ENCODE peak calls at places on chromosome 22, in six cellular contexts. One of them, this sample, is unnamed.

GRCh38 chr22:25626146-25626992 is 61.9 kb downstream of the GRK3 start:
- DNase-seq in bronchial epithelial cell: no peak
- DNase-seq in OCI-M1: no peak
- DNase-seq in CD8-positive, alpha-beta T cell: no peak
- DNase-seq in GM10248: no peak
- DNase-seq in left ventricle myocardium inferior: no peak
- DNase-seq in this sample: no peak

GRCh38 chr22:44085743-44086741 is 61.9 kb downstream of the PARVB start:
- DNase-seq in CD8-positive, alpha-beta T cell: no peak
- DNase-seq in left ventricle myocardium inferior: peak
- DNase-seq in GM10248: peak
- DNase-seq in OCI-M1: peak
- DNase-seq in bronchial epithelial cell: peak
- DNase-seq in this sample: peak

GRCh38 chr22:46066691-46067090 is 83.6 kb upstream of the PPARA start:
- DNase-seq in GM10248: no peak
- DNase-seq in OCI-M1: peak
- DNase-seq in bronchial epithelial cell: peak
- DNase-seq in CD8-positive, alpha-beta T cell: no peak
- DNase-seq in left ventricle myocardium inferior: peak
- DNase-seq in this sample: no peak

GRCh38 chr22:46062971-46063631 is 86.1 kb upstream of the WNT7B start:
- DNase-seq in bronchial epithelial cell: no peak
- DNase-seq in left ventricle myocardium inferior: peak
- DNase-seq in CD8-positive, alpha-beta T cell: no peak
- DNase-seq in GM10248: no peak
- DNase-seq in OCI-M1: no peak
- DNase-seq in this sample: peak

GRCh38 chr22:35752172-35752832 is 34.6 kb downstream of the APOL5 start:
- DNase-seq in left ventricle myocardium inferior: no peak
- DNase-seq in GM10248: no peak
- DNase-seq in bronchial epithelial cell: no peak
- DNase-seq in OCI-M1: peak
- DNase-seq in CD8-positive, alpha-beta T cell: no peak
- DNase-seq in this sample: no peak

GRCh38 chr22:43186272-43187170 is at the start of gene TTLL12:
- DNase-seq in CD8-positive, alpha-beta T cell: peak
- DNase-seq in OCI-M1: peak
- DNase-seq in bronchial epithelial cell: no peak
- DNase-seq in GM10248: peak
- DNase-seq in left ventricle myocardium inferior: peak
- DNase-seq in this sample: peak

GRCh38 chr22:20899827-20900423 is 17.3 kb upstream of the CRKL start:
- DNase-seq in CD8-positive, alpha-beta T cell: no peak
- DNase-seq in left ventricle myocardium inferior: no peak
- DNase-seq in OCI-M1: no peak
- DNase-seq in bronchial epithelial cell: no peak
- DNase-seq in GM10248: no peak
- DNase-seq in this sample: no peak

GRCh38 chr22:17726561-17727243 is 47.6 kb downstream of the BID start:
- DNase-seq in OCI-M1: no peak
- DNase-seq in CD8-positive, alpha-beta T cell: no peak
- DNase-seq in left ventricle myocardium inferior: no peak
- DNase-seq in bronchial epithelial cell: no peak
- DNase-seq in GM10248: no peak
- DNase-seq in this sample: no peak

GRCh38 chr22:49052560-49052959 is 775.1 kb downstream of the BRD1 start:
- DNase-seq in GM10248: no peak
- DNase-seq in left ventricle myocardium inferior: no peak
- DNase-seq in bronchial epithelial cell: no peak
- DNase-seq in OCI-M1: no peak
- DNase-seq in CD8-positive, alpha-beta T cell: no peak
- DNase-seq in this sample: no peak

GRCh38 chr22:41469218-41469851 is 418 bp downstream of the ACO2 start:
- DNase-seq in OCI-M1: peak
- DNase-seq in left ventricle myocardium inferior: peak
- DNase-seq in CD8-positive, alpha-beta T cell: no peak
- DNase-seq in GM10248: no peak
- DNase-seq in bronchial epithelial cell: no peak
- DNase-seq in this sample: no peak

GRCh38 chr22:26597026-26597425 is 7.1 kb upstream of the TPST2 start:
- DNase-seq in bronchial epithelial cell: no peak
- DNase-seq in left ventricle myocardium inferior: no peak
- DNase-seq in CD8-positive, alpha-beta T cell: no peak
- DNase-seq in GM10248: no peak
- DNase-seq in OCI-M1: peak
- DNase-seq in this sample: no peak

GRCh38 chr22:19271856-19272535 is 19.5 kb downstream of the CLTCL1 start:
- DNase-seq in bronchial epithelial cell: peak
- DNase-seq in left ventricle myocardium inferior: no peak
- DNase-seq in OCI-M1: no peak
- DNase-seq in GM10248: no peak
- DNase-seq in CD8-positive, alpha-beta T cell: no peak
- DNase-seq in this sample: no peak

GRCh38 chr22:44597616-44598015 is 99.6 kb upstream of the RTL6 start:
- DNase-seq in CD8-positive, alpha-beta T cell: no peak
- DNase-seq in bronchial epithelial cell: no peak
- DNase-seq in GM10248: no peak
- DNase-seq in left ventricle myocardium inferior: no peak
- DNase-seq in OCI-M1: no peak
- DNase-seq in this sample: no peak

GRCh38 chr22:46815896-46816721 is 53.7 kb downstream of the TBC1D22A start:
- DNase-seq in OCI-M1: peak
- DNase-seq in GM10248: no peak
- DNase-seq in CD8-positive, alpha-beta T cell: no peak
- DNase-seq in bronchial epithelial cell: no peak
- DNase-seq in left ventricle myocardium inferior: no peak
- DNase-seq in this sample: no peak

GRCh38 chr22:31235076-31235475 is 23.0 kb downstream of the LIMK2 start:
- DNase-seq in left ventricle myocardium inferior: no peak
- DNase-seq in OCI-M1: no peak
- DNase-seq in CD8-positive, alpha-beta T cell: no peak
- DNase-seq in bronchial epithelial cell: no peak
- DNase-seq in GM10248: no peak
- DNase-seq in this sample: no peak

GRCh38 chr22:27602390-27602789 is 199.2 kb downstream of the MN1 start:
- DNase-seq in OCI-M1: peak
- DNase-seq in left ventricle myocardium inferior: no peak
- DNase-seq in GM10248: no peak
- DNase-seq in CD8-positive, alpha-beta T cell: no peak
- DNase-seq in bronchial epithelial cell: no peak
- DNase-seq in this sample: no peak

GRCh38 chr22:19466126-19466716 is 12.8 kb downstream of the UFD1 start:
- DNase-seq in bronchial epithelial cell: no peak
- DNase-seq in CD8-positive, alpha-beta T cell: no peak
- DNase-seq in left ventricle myocardium inferior: no peak
- DNase-seq in OCI-M1: no peak
- DNase-seq in GM10248: no peak
- DNase-seq in this sample: no peak

GRCh38 chr22:27247691-27248434 is 553.7 kb downstream of the MN1 start:
- DNase-seq in CD8-positive, alpha-beta T cell: no peak
- DNase-seq in bronchial epithelial cell: no peak
- DNase-seq in left ventricle myocardium inferior: no peak
- DNase-seq in GM10248: no peak
- DNase-seq in OCI-M1: no peak
- DNase-seq in this sample: peak

GRCh38 chr22:30694638-30695350 is at the start of gene OSBP2:
- DNase-seq in left ventricle myocardium inferior: peak
- DNase-seq in bronchial epithelial cell: no peak
- DNase-seq in OCI-M1: no peak
- DNase-seq in CD8-positive, alpha-beta T cell: peak
- DNase-seq in GM10248: peak
- DNase-seq in this sample: peak

GRCh38 chr22:31926969-31927368 is 17.4 kb upstream of the YWHAH start:
- DNase-seq in bronchial epithelial cell: peak
- DNase-seq in GM10248: no peak
- DNase-seq in left ventricle myocardium inferior: no peak
- DNase-seq in OCI-M1: no peak
- DNase-seq in CD8-positive, alpha-beta T cell: no peak
- DNase-seq in this sample: no peak

GRCh38 chr22:48748113-48748859 is 1079.4 kb downstream of the BRD1 start:
- DNase-seq in left ventricle myocardium inferior: no peak
- DNase-seq in GM10248: no peak
- DNase-seq in CD8-positive, alpha-beta T cell: no peak
- DNase-seq in bronchial epithelial cell: no peak
- DNase-seq in OCI-M1: no peak
- DNase-seq in this sample: no peak

GRCh38 chr22:48356731-48357130 is 1470.9 kb downstream of the BRD1 start:
- DNase-seq in GM10248: no peak
- DNase-seq in left ventricle myocardium inferior: no peak
- DNase-seq in OCI-M1: no peak
- DNase-seq in CD8-positive, alpha-beta T cell: no peak
- DNase-seq in bronchial epithelial cell: no peak
- DNase-seq in this sample: no peak

GRCh38 chr22:49620666-49621065 is 207.0 kb downstream of the BRD1 start:
- DNase-seq in GM10248: no peak
- DNase-seq in CD8-positive, alpha-beta T cell: no peak
- DNase-seq in bronchial epithelial cell: no peak
- DNase-seq in left ventricle myocardium inferior: peak
- DNase-seq in OCI-M1: no peak
- DNase-seq in this sample: no peak

GRCh38 chr22:45648320-45649070 is 23.1 kb upstream of the ATXN10 start:
- DNase-seq in OCI-M1: no peak
- DNase-seq in GM10248: no peak
- DNase-seq in bronchial epithelial cell: no peak
- DNase-seq in CD8-positive, alpha-beta T cell: no peak
- DNase-seq in left ventricle myocardium inferior: no peak
- DNase-seq in this sample: no peak

GRCh38 chr22:32042924-32043323 is at the start of gene SLC5A1:
- DNase-seq in CD8-positive, alpha-beta T cell: no peak
- DNase-seq in OCI-M1: no peak
- DNase-seq in left ventricle myocardium inferior: no peak
- DNase-seq in GM10248: no peak
- DNase-seq in bronchial epithelial cell: no peak
- DNase-seq in this sample: no peak

GRCh38 chr22:43890901-43891331 is 897 bp downstream of the PNPLA5 start:
- DNase-seq in bronchial epithelial cell: no peak
- DNase-seq in left ventricle myocardium inferior: no peak
- DNase-seq in GM10248: no peak
- DNase-seq in CD8-positive, alpha-beta T cell: no peak
- DNase-seq in OCI-M1: no peak
- DNase-seq in this sample: no peak

GRCh38 chr22:22164541-22165272 is 79.9 kb upstream of the VPREB1 start:
- DNase-seq in OCI-M1: no peak
- DNase-seq in left ventricle myocardium inferior: no peak
- DNase-seq in bronchial epithelial cell: no peak
- DNase-seq in CD8-positive, alpha-beta T cell: no peak
- DNase-seq in GM10248: no peak
- DNase-seq in this sample: no peak

GRCh38 chr22:29300807-29301601 is 5.4 kb upstream of the GAS2L1 start:
- DNase-seq in left ventricle myocardium inferior: no peak
- DNase-seq in OCI-M1: peak
- DNase-seq in CD8-positive, alpha-beta T cell: no peak
- DNase-seq in GM10248: no peak
- DNase-seq in bronchial epithelial cell: no peak
- DNase-seq in this sample: peak

GRCh38 chr22:27673839-27674238 is 127.7 kb downstream of the MN1 start:
- DNase-seq in bronchial epithelial cell: no peak
- DNase-seq in left ventricle myocardium inferior: no peak
- DNase-seq in CD8-positive, alpha-beta T cell: no peak
- DNase-seq in OCI-M1: no peak
- DNase-seq in GM10248: no peak
- DNase-seq in this sample: no peak

GRCh38 chr22:43501951-43502874 is 90.4 kb downstream of the MPPED1 start:
- DNase-seq in CD8-positive, alpha-beta T cell: no peak
- DNase-seq in GM10248: no peak
- DNase-seq in OCI-M1: no peak
- DNase-seq in bronchial epithelial cell: no peak
- DNase-seq in left ventricle myocardium inferior: no peak
- DNase-seq in this sample: no peak

GRCh38 chr22:17368727-17369552 is at the start of gene CECR2:
- DNase-seq in CD8-positive, alpha-beta T cell: no peak
- DNase-seq in left ventricle myocardium inferior: peak
- DNase-seq in bronchial epithelial cell: no peak
- DNase-seq in OCI-M1: no peak
- DNase-seq in GM10248: no peak
- DNase-seq in this sample: peak

GRCh38 chr22:30181459-30182353 is 64.9 kb downstream of the LIF start:
- DNase-seq in OCI-M1: peak
- DNase-seq in GM10248: no peak
- DNase-seq in bronchial epithelial cell: no peak
- DNase-seq in left ventricle myocardium inferior: no peak
- DNase-seq in CD8-positive, alpha-beta T cell: no peak
- DNase-seq in this sample: no peak

GRCh38 chr22:29979645-29980303 is 96.8 kb downstream of the MTMR3 start:
- DNase-seq in GM10248: peak
- DNase-seq in CD8-positive, alpha-beta T cell: no peak
- DNase-seq in left ventricle myocardium inferior: no peak
- DNase-seq in bronchial epithelial cell: no peak
- DNase-seq in OCI-M1: no peak
- DNase-seq in this sample: no peak

This sample was measured in ovary.